ENCODE peak calls at places on chromosomes 16 and 17, in ten cellular contexts. One of them, this sample, is unnamed.
A peak's percentile ranks its signal among the peaks of the same experiment; 100 is the strongest.

GRCh38 chr17:62064029-62064790 is 868 bp downstream of the MED13 start:
- DNase-seq in H9: no peak
- DNase-seq in pancreas: no peak
- DNase-seq in astrocyte of the cerebellum: no peak
- DNase-seq in Calu3: no peak
- DNase-seq in natural killer cell: no peak
- DNase-seq in body of pancreas: peak; percentile 25
- DNase-seq in ovary: no peak
- DNase-seq in RWPE2: no peak
- DNase-seq in RWPE1: peak; percentile 46
- DNase-seq in this sample: no peak

GRCh38 chr17:16352303-16352837 is 899 bp downstream of the CENPV start:
- DNase-seq in H9: peak; percentile 76
- DNase-seq in pancreas: peak; percentile 43
- DNase-seq in astrocyte of the cerebellum: no peak
- DNase-seq in Calu3: peak; percentile 56
- DNase-seq in natural killer cell: no peak
- DNase-seq in body of pancreas: peak; percentile 54
- DNase-seq in ovary: peak; percentile 27
- DNase-seq in RWPE2: no peak
- DNase-seq in RWPE1: peak; percentile 44
- DNase-seq in this sample: no peak

GRCh38 chr17:45229681-45230409 is 8.2 kb downstream of the FMNL1 start:
- DNase-seq in H9: no peak
- DNase-seq in pancreas: no peak
- DNase-seq in astrocyte of the cerebellum: no peak
- DNase-seq in Calu3: no peak
- DNase-seq in natural killer cell: peak; percentile 62
- DNase-seq in body of pancreas: no peak
- DNase-seq in ovary: no peak
- DNase-seq in RWPE2: peak; percentile 49
- DNase-seq in RWPE1: no peak
- DNase-seq in this sample: no peak

GRCh38 chr17:65987988-65988387 is 203.9 kb downstream of the CEP112 start:
- DNase-seq in H9: peak; percentile 49
- DNase-seq in pancreas: no peak
- DNase-seq in astrocyte of the cerebellum: peak; percentile 19
- DNase-seq in Calu3: peak; percentile 36
- DNase-seq in natural killer cell: no peak
- DNase-seq in body of pancreas: no peak
- DNase-seq in ovary: no peak
- DNase-seq in RWPE2: no peak
- DNase-seq in RWPE1: peak; percentile 4
- DNase-seq in this sample: no peak

GRCh38 chr16:31200821-31201510 is 1.6 kb downstream of the PYCARD start:
- DNase-seq in H9: no peak
- DNase-seq in pancreas: no peak
- DNase-seq in astrocyte of the cerebellum: no peak
- DNase-seq in Calu3: peak; percentile 37
- DNase-seq in natural killer cell: no peak
- DNase-seq in body of pancreas: no peak
- DNase-seq in ovary: no peak
- DNase-seq in RWPE2: peak; percentile 52
- DNase-seq in RWPE1: peak; percentile 42
- DNase-seq in this sample: no peak

GRCh38 chr16:83804366-83804765 is 3.4 kb upstream of the HSBP1 start:
- DNase-seq in H9: no peak
- DNase-seq in pancreas: no peak
- DNase-seq in astrocyte of the cerebellum: no peak
- DNase-seq in Calu3: no peak
- DNase-seq in natural killer cell: no peak
- DNase-seq in body of pancreas: no peak
- DNase-seq in ovary: no peak
- DNase-seq in RWPE2: no peak
- DNase-seq in RWPE1: no peak
- DNase-seq in this sample: no peak

GRCh38 chr17:58960068-58960467 is 146.6 kb downstream of the TRIM37 start:
- DNase-seq in H9: no peak
- DNase-seq in pancreas: peak; percentile 9
- DNase-seq in astrocyte of the cerebellum: peak; percentile 82
- DNase-seq in Calu3: peak; percentile 37
- DNase-seq in natural killer cell: no peak
- DNase-seq in body of pancreas: peak; percentile 13
- DNase-seq in ovary: no peak
- DNase-seq in RWPE2: no peak
- DNase-seq in RWPE1: peak; percentile 53
- DNase-seq in this sample: no peak

GRCh38 chr16:76947694-76948093 is 243.3 kb upstream of the MON1B start:
- DNase-seq in H9: no peak
- DNase-seq in pancreas: no peak
- DNase-seq in astrocyte of the cerebellum: peak; percentile 6
- DNase-seq in Calu3: no peak
- DNase-seq in natural killer cell: no peak
- DNase-seq in body of pancreas: no peak
- DNase-seq in ovary: no peak
- DNase-seq in RWPE2: no peak
- DNase-seq in RWPE1: no peak
- DNase-seq in this sample: no peak

GRCh38 chr17:65797809-65798208 is 236.4 kb upstream of the AXIN2 start:
- DNase-seq in H9: peak; percentile 65
- DNase-seq in pancreas: no peak
- DNase-seq in astrocyte of the cerebellum: no peak
- DNase-seq in Calu3: no peak
- DNase-seq in natural killer cell: no peak
- DNase-seq in body of pancreas: peak; percentile 16
- DNase-seq in ovary: no peak
- DNase-seq in RWPE2: no peak
- DNase-seq in RWPE1: no peak
- DNase-seq in this sample: no peak

DNA sequence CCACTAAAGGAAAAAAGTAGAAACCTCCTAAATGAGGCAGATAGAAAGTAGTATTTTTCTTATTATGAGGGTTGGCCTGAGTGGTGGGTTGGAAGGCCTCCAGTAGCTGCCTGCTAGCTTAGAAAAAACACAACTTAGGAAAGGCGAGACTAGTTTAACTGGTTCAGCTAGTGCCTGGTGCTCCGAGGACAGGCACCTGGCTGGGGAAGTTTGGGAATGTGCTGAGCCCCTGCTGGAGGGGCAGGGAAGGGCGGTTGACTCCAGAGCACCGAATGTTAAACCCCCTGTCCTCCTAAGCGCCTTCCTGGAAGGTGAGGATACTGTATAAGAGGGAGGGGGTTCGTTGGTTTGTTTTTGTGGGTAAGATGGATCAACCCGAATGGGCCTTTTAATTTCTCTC is 19.9 kb downstream of the LDHD start:
- DNase-seq in H9: peak; percentile 88
- DNase-seq in pancreas: peak; percentile 58
- DNase-seq in astrocyte of the cerebellum: peak; percentile 49
- DNase-seq in Calu3: peak; percentile 85
- DNase-seq in natural killer cell: no peak
- DNase-seq in body of pancreas: peak; percentile 82
- DNase-seq in ovary: no peak
- DNase-seq in RWPE2: no peak
- DNase-seq in RWPE1: peak; percentile 84
- DNase-seq in this sample: no peak
- TF ChIP-seq CTCF in H9: peak; percentile 77
- TF ChIP-seq CTCF in pancreas: no peak
- TF ChIP-seq CTCF in astrocyte of the cerebellum: peak; percentile 52
- TF ChIP-seq CTCF in Calu3: peak; percentile 67
- TF ChIP-seq CTCF in natural killer cell: no peak
- TF ChIP-seq CTCF in body of pancreas: peak; percentile 66
- TF ChIP-seq CTCF in ovary: no peak
- TF ChIP-seq CTCF in RWPE2: peak; percentile 16
- TF ChIP-seq CTCF in RWPE1: no peak
- TF ChIP-seq CTCF in this sample: peak; percentile 68

GRCh38 chr16:67561824-67562525 is 351 bp upstream of the CTCF start:
- DNase-seq in H9: peak; percentile 94
- DNase-seq in pancreas: peak; percentile 97
- DNase-seq in astrocyte of the cerebellum: peak; percentile 88
- DNase-seq in Calu3: peak; percentile 97
- DNase-seq in natural killer cell: peak; percentile 93
- DNase-seq in body of pancreas: peak; percentile 96
- DNase-seq in ovary: peak; percentile 95
- DNase-seq in RWPE2: peak; percentile 98
- DNase-seq in RWPE1: peak; percentile 96
- DNase-seq in this sample: peak; percentile 87

GRCh38 chr16:67563708-67564468 is 1.6 kb downstream of the CTCF start:
- DNase-seq in H9: no peak
- DNase-seq in pancreas: peak; percentile 52
- DNase-seq in astrocyte of the cerebellum: peak; percentile 36
- DNase-seq in Calu3: peak; percentile 48
- DNase-seq in natural killer cell: no peak
- DNase-seq in body of pancreas: peak; percentile 61
- DNase-seq in ovary: peak; percentile 69
- DNase-seq in RWPE2: no peak
- DNase-seq in RWPE1: peak; percentile 37
- DNase-seq in this sample: no peak

GRCh38 chr16:67561501-67561823 is 864 bp upstream of the CTCF start:
- DNase-seq in H9: no peak
- DNase-seq in pancreas: no peak
- DNase-seq in astrocyte of the cerebellum: no peak
- DNase-seq in Calu3: no peak
- DNase-seq in natural killer cell: no peak
- DNase-seq in body of pancreas: no peak
- DNase-seq in ovary: no peak
- DNase-seq in RWPE2: no peak
- DNase-seq in RWPE1: no peak
- DNase-seq in this sample: no peak

GRCh38 chr16:67562526-67562917 is at the start of gene CTCF:
- DNase-seq in H9: peak; percentile 79
- DNase-seq in pancreas: peak; percentile 81
- DNase-seq in astrocyte of the cerebellum: peak; percentile 39
- DNase-seq in Calu3: peak; percentile 88
- DNase-seq in natural killer cell: no peak
- DNase-seq in body of pancreas: peak; percentile 87
- DNase-seq in ovary: peak; percentile 83
- DNase-seq in RWPE2: no peak
- DNase-seq in RWPE1: peak; percentile 82
- DNase-seq in this sample: no peak

GRCh38 chr16:67562918-67563707 is 787 bp downstream of the CTCF start:
- DNase-seq in H9: peak; percentile 58
- DNase-seq in pancreas: peak; percentile 68
- DNase-seq in astrocyte of the cerebellum: no peak
- DNase-seq in Calu3: peak; percentile 63
- DNase-seq in natural killer cell: peak; percentile 64
- DNase-seq in body of pancreas: peak; percentile 73
- DNase-seq in ovary: peak; percentile 57
- DNase-seq in RWPE2: no peak
- DNase-seq in RWPE1: no peak
- DNase-seq in this sample: no peak
- TF ChIP-seq CTCF in H9: no peak
- TF ChIP-seq CTCF in pancreas: no peak
- TF ChIP-seq CTCF in astrocyte of the cerebellum: peak; percentile 18
- TF ChIP-seq CTCF in Calu3: no peak
- TF ChIP-seq CTCF in natural killer cell: no peak
- TF ChIP-seq CTCF in body of pancreas: peak; percentile 28
- TF ChIP-seq CTCF in ovary: no peak
- TF ChIP-seq CTCF in RWPE2: peak; percentile 59
- TF ChIP-seq CTCF in RWPE1: peak; percentile 43
- TF ChIP-seq CTCF in this sample: peak; percentile 4

GRCh38 chr16:11585460-11586374 is 1.0 kb downstream of the LITAF start:
- DNase-seq in H9: no peak
- DNase-seq in pancreas: no peak
- DNase-seq in astrocyte of the cerebellum: no peak
- DNase-seq in Calu3: peak; percentile 42
- DNase-seq in natural killer cell: peak; percentile 48
- DNase-seq in body of pancreas: peak; percentile 29
- DNase-seq in ovary: peak; percentile 45
- DNase-seq in RWPE2: no peak
- DNase-seq in RWPE1: peak; percentile 20
- DNase-seq in this sample: no peak

GRCh38 chr16:11586856-11587642 is at the start of gene LITAF:
- DNase-seq in H9: peak; percentile 61
- DNase-seq in pancreas: peak; percentile 61
- DNase-seq in astrocyte of the cerebellum: no peak
- DNase-seq in Calu3: peak; percentile 80
- DNase-seq in natural killer cell: peak; percentile 62
- DNase-seq in body of pancreas: peak; percentile 71
- DNase-seq in ovary: peak; percentile 74
- DNase-seq in RWPE2: no peak
- DNase-seq in RWPE1: peak; percentile 84
- DNase-seq in this sample: no peak

GRCh38 chr16:11588321-11589244 is 1.9 kb upstream of the LITAF start:
- DNase-seq in H9: no peak
- DNase-seq in pancreas: no peak
- DNase-seq in astrocyte of the cerebellum: no peak
- DNase-seq in Calu3: no peak
- DNase-seq in natural killer cell: no peak
- DNase-seq in body of pancreas: no peak
- DNase-seq in ovary: no peak
- DNase-seq in RWPE2: no peak
- DNase-seq in RWPE1: no peak
- DNase-seq in this sample: no peak

GRCh38 chr16:11586375-11586855 is 304 bp downstream of the LITAF start:
- DNase-seq in H9: no peak
- DNase-seq in pancreas: no peak
- DNase-seq in astrocyte of the cerebellum: no peak
- DNase-seq in Calu3: no peak
- DNase-seq in natural killer cell: no peak
- DNase-seq in body of pancreas: no peak
- DNase-seq in ovary: no peak
- DNase-seq in RWPE2: no peak
- DNase-seq in RWPE1: peak; percentile 41
- DNase-seq in this sample: no peak

GRCh38 chr16:11587643-11588247 is 1.0 kb upstream of the LITAF start:
- DNase-seq in H9: no peak
- DNase-seq in pancreas: no peak
- DNase-seq in astrocyte of the cerebellum: no peak
- DNase-seq in Calu3: no peak
- DNase-seq in natural killer cell: no peak
- DNase-seq in body of pancreas: no peak
- DNase-seq in ovary: no peak
- DNase-seq in RWPE2: no peak
- DNase-seq in RWPE1: no peak
- DNase-seq in this sample: no peak
- TF ChIP-seq CTCF in H9: no peak
- TF ChIP-seq CTCF in pancreas: no peak
- TF ChIP-seq CTCF in astrocyte of the cerebellum: no peak
- TF ChIP-seq CTCF in Calu3: no peak
- TF ChIP-seq CTCF in natural killer cell: no peak
- TF ChIP-seq CTCF in body of pancreas: no peak
- TF ChIP-seq CTCF in ovary: no peak
- TF ChIP-seq CTCF in RWPE2: no peak
- TF ChIP-seq CTCF in RWPE1: no peak
- TF ChIP-seq CTCF in this sample: no peak

DNA sequence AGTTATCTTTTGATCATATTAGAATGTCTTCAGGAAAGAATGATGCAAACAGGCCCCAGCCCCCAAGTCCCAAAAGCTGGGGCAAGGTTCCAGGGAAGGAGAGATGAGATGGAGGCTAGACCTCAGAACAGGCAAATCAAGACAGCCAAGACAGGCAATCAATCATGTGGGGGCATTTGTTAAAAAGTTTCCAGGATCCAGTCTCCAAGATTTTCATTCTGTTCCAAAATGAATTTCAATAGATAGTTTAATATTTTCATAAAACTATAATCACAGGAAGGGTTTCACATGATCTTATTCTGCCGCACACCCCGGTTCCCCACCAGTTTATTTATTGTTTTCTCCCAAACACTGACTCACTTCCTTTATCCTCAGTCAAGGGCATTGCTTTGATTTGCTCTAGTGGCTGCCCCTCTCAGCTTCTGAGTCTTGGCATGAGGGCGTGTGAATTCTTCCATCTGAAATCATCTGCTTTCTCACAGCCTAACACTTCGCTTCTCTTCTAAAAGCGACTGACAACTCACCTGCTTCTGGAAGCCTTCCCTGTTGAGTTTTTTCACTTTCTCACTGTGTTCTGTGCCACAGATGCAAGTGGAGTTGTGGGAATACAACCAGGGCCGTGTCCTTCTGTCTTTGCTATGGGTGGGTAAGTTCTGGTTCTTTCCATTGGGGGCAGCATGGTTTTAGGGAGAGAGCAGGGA is 12.2 kb upstream of the TERF2 start:
- DNase-seq in H9: peak; percentile 75
- DNase-seq in pancreas: peak; percentile 56
- DNase-seq in astrocyte of the cerebellum: peak; percentile 48
- DNase-seq in Calu3: peak; percentile 58
- DNase-seq in natural killer cell: no peak
- DNase-seq in body of pancreas: peak; percentile 66
- DNase-seq in ovary: peak; percentile 72
- DNase-seq in RWPE2: no peak
- DNase-seq in RWPE1: peak; percentile 38
- DNase-seq in this sample: no peak
- TF ChIP-seq CTCF in H9: peak; percentile 72
- TF ChIP-seq CTCF in pancreas: no peak
- TF ChIP-seq CTCF in astrocyte of the cerebellum: peak; percentile 76
- TF ChIP-seq CTCF in Calu3: peak; percentile 31
- TF ChIP-seq CTCF in natural killer cell: no peak
- TF ChIP-seq CTCF in body of pancreas: peak; percentile 81
- TF ChIP-seq CTCF in ovary: peak; percentile 69
- TF ChIP-seq CTCF in RWPE2: peak; percentile 71
- TF ChIP-seq CTCF in RWPE1: no peak
- TF ChIP-seq CTCF in this sample: no peak

This sample was measured in esophagus squamous epithelium.